ENCODE peak calls at places on chromosomes 1 and 21, in six cellular contexts. One of them, this sample, is unnamed.

GRCh38 chr1:62625415-62625814 is 28.1 kb downstream of the ANGPTL3 start:
- DNase-seq in AG10803: no peak
- DNase-seq in cardiac muscle cell: no peak
- DNase-seq in breast epithelium: no peak
- DNase-seq in GM12864: peak; percentile 15
- DNase-seq in fibroblast of the aortic adventitia: no peak
- DNase-seq in this sample: peak; percentile 20

GRCh38 chr1:62230724-62231123 is 36.1 kb downstream of the L1TD1 start:
- DNase-seq in cardiac muscle cell: no peak
- DNase-seq in breast epithelium: no peak
- DNase-seq in GM12864: no peak
- DNase-seq in fibroblast of the aortic adventitia: peak; percentile 4
- DNase-seq in AG10803: peak; percentile 74
- DNase-seq in this sample: no peak

GRCh38 chr1:201885531-201886075 is 3.1 kb upstream of the SHISA4 start:
- DNase-seq in breast epithelium: no peak
- DNase-seq in cardiac muscle cell: no peak
- DNase-seq in AG10803: peak; percentile 46
- DNase-seq in GM12864: no peak
- DNase-seq in fibroblast of the aortic adventitia: peak; percentile 90
- DNase-seq in this sample: peak; percentile 19

GRCh38 chr1:194693244-194693643 is 1506.8 kb upstream of the B3GALT2 start:
- DNase-seq in GM12864: no peak
- DNase-seq in breast epithelium: no peak
- DNase-seq in cardiac muscle cell: no peak
- DNase-seq in AG10803: no peak
- DNase-seq in fibroblast of the aortic adventitia: no peak
- DNase-seq in this sample: no peak

GRCh38 chr1:31815752-31816484 is at the start of gene SPOCD1:
- DNase-seq in breast epithelium: no peak
- DNase-seq in fibroblast of the aortic adventitia: peak; percentile 76
- DNase-seq in GM12864: peak; percentile 58
- DNase-seq in AG10803: peak; percentile 79
- DNase-seq in cardiac muscle cell: peak; percentile 81
- DNase-seq in this sample: peak; percentile 79

GRCh38 chr1:218521414-218522169 is 176.5 kb downstream of the TGFB2 start:
- DNase-seq in fibroblast of the aortic adventitia: peak; percentile 53
- DNase-seq in AG10803: peak; percentile 60
- DNase-seq in cardiac muscle cell: no peak
- DNase-seq in breast epithelium: no peak
- DNase-seq in GM12864: peak; percentile 4
- DNase-seq in this sample: peak; percentile 39

GRCh38 chr1:97247196-97247595 is 525.6 kb downstream of the PTBP2 start:
- DNase-seq in AG10803: peak; percentile 67
- DNase-seq in breast epithelium: no peak
- DNase-seq in GM12864: no peak
- DNase-seq in fibroblast of the aortic adventitia: peak; percentile 86
- DNase-seq in cardiac muscle cell: no peak
- DNase-seq in this sample: no peak

GRCh38 chr1:190373705-190374336 is 103.8 kb downstream of the BRINP3 start:
- DNase-seq in fibroblast of the aortic adventitia: peak; percentile 40
- DNase-seq in cardiac muscle cell: peak; percentile 53
- DNase-seq in breast epithelium: no peak
- DNase-seq in AG10803: no peak
- DNase-seq in GM12864: peak; percentile 4
- DNase-seq in this sample: peak; percentile 4

GRCh38 chr1:40649592-40649930 is 15.9 kb downstream of the RIMS3 start:
- DNase-seq in cardiac muscle cell: no peak
- DNase-seq in breast epithelium: no peak
- DNase-seq in GM12864: no peak
- DNase-seq in AG10803: no peak
- DNase-seq in fibroblast of the aortic adventitia: no peak
- DNase-seq in this sample: no peak

GRCh38 chr1:88371396-88371795 is 312.7 kb upstream of the PKN2 start:
- DNase-seq in GM12864: no peak
- DNase-seq in fibroblast of the aortic adventitia: no peak
- DNase-seq in AG10803: no peak
- DNase-seq in breast epithelium: no peak
- DNase-seq in cardiac muscle cell: no peak
- DNase-seq in this sample: no peak

GRCh38 chr1:59484090-59484489 is 187.2 kb downstream of the FGGY start:
- DNase-seq in cardiac muscle cell: no peak
- DNase-seq in fibroblast of the aortic adventitia: peak; percentile 94
- DNase-seq in AG10803: peak; percentile 91
- DNase-seq in breast epithelium: no peak
- DNase-seq in GM12864: no peak
- DNase-seq in this sample: no peak

GRCh38 chr1:3551290-3551678 is 60.0 kb downstream of the MEGF6 start:
- DNase-seq in GM12864: no peak
- DNase-seq in AG10803: no peak
- DNase-seq in breast epithelium: no peak
- DNase-seq in cardiac muscle cell: no peak
- DNase-seq in fibroblast of the aortic adventitia: no peak
- DNase-seq in this sample: no peak

GRCh38 chr1:111481387-111482221 is 7.8 kb downstream of the C1orf162 start:
- DNase-seq in fibroblast of the aortic adventitia: peak; percentile 69
- DNase-seq in AG10803: peak; percentile 66
- DNase-seq in GM12864: no peak
- DNase-seq in cardiac muscle cell: peak; percentile 88
- DNase-seq in breast epithelium: no peak
- DNase-seq in this sample: peak; percentile 63

GRCh38 chr1:17243274-17243673 is 5.6 kb upstream of the PADI3 start:
- DNase-seq in cardiac muscle cell: no peak
- DNase-seq in AG10803: peak; percentile 20
- DNase-seq in breast epithelium: no peak
- DNase-seq in fibroblast of the aortic adventitia: no peak
- DNase-seq in GM12864: no peak
- DNase-seq in this sample: no peak
- TF ChIP-seq CTCF in cardiac muscle cell: no peak
- TF ChIP-seq CTCF in AG10803: no peak
- TF ChIP-seq CTCF in breast epithelium: no peak
- TF ChIP-seq CTCF in fibroblast of the aortic adventitia: no peak
- TF ChIP-seq CTCF in GM12864: no peak
- TF ChIP-seq CTCF in this sample: no peak

GRCh38 chr1:152960452-152961044 is 9.9 kb upstream of the SPRR4 start:
- DNase-seq in cardiac muscle cell: no peak
- DNase-seq in GM12864: peak; percentile 8
- DNase-seq in fibroblast of the aortic adventitia: no peak
- DNase-seq in AG10803: no peak
- DNase-seq in breast epithelium: no peak
- DNase-seq in this sample: no peak
- TF ChIP-seq CTCF in cardiac muscle cell: no peak
- TF ChIP-seq CTCF in GM12864: peak; percentile 64
- TF ChIP-seq CTCF in fibroblast of the aortic adventitia: no peak
- TF ChIP-seq CTCF in AG10803: no peak
- TF ChIP-seq CTCF in breast epithelium: no peak
- TF ChIP-seq CTCF in this sample: peak; percentile 40

GRCh38 chr1:155062151-155062686 is 1.3 kb upstream of the EFNA4 start:
- DNase-seq in cardiac muscle cell: peak; percentile 69
- DNase-seq in AG10803: no peak
- DNase-seq in fibroblast of the aortic adventitia: no peak
- DNase-seq in breast epithelium: no peak
- DNase-seq in GM12864: no peak
- DNase-seq in this sample: no peak
- TF ChIP-seq CTCF in cardiac muscle cell: no peak
- TF ChIP-seq CTCF in AG10803: no peak
- TF ChIP-seq CTCF in fibroblast of the aortic adventitia: peak; percentile 11
- TF ChIP-seq CTCF in breast epithelium: no peak
- TF ChIP-seq CTCF in GM12864: peak; percentile 36
- TF ChIP-seq CTCF in this sample: no peak

DNA sequence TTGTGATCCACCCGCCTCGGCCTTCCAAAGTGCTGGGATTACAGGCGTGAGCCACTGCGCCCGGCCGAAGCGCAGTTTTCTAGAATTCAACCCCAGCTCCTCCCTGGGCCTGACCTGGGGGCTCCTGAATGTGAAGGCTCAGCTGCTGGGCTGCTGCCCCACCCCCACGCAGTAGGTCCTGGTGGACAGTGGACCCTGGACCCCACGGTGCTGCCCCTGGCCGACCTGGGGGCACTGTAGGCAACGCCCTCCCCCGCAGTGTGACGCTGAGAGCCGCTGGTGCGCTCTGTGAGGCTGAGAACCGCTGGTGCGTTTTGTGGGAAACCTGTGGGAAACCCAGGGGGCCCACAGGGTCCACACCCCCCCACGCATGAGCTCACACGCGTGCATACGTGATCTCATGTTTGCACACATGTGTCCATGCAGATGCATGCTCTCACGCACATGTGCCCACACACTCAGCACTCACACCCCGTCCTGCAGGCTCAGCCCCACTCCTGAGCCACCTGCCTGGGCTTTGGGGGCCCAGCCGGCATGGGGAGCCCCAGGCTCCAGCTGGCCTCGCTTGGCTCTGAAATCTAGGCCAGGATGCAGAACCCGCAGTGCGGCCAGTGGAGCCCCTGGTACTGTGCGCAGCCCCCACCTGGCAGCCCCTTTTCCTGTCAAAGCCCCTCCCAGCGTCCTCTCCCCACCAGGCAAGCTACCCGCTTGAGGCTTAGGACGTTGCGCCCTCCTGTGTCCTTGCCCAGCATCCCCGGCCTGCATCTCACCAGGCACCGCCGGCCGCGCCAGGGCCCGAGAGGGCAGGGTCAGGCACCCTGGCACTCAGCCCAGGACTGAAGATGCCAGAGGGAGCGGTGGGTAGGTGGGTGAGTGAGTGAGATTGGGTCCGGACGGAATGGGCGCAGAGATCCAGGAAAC is 67.7 kb downstream of the COL18A1 start:
- DNase-seq in breast epithelium: no peak
- DNase-seq in cardiac muscle cell: no peak
- DNase-seq in GM12864: no peak
- DNase-seq in AG10803: no peak
- DNase-seq in fibroblast of the aortic adventitia: no peak
- DNase-seq in this sample: no peak
- TF ChIP-seq CTCF in breast epithelium: no peak
- TF ChIP-seq CTCF in cardiac muscle cell: no peak
- TF ChIP-seq CTCF in GM12864: no peak
- TF ChIP-seq CTCF in AG10803: no peak
- TF ChIP-seq CTCF in fibroblast of the aortic adventitia: no peak
- TF ChIP-seq CTCF in this sample: no peak

GRCh38 chr1:225441314-225442119 is 13.7 kb upstream of the LBR start:
- DNase-seq in GM12864: no peak
- DNase-seq in fibroblast of the aortic adventitia: no peak
- DNase-seq in cardiac muscle cell: no peak
- DNase-seq in AG10803: no peak
- DNase-seq in breast epithelium: no peak
- DNase-seq in this sample: no peak
- TF ChIP-seq CTCF in GM12864: peak; percentile 43
- TF ChIP-seq CTCF in fibroblast of the aortic adventitia: peak; percentile 27
- TF ChIP-seq CTCF in cardiac muscle cell: peak; percentile 30
- TF ChIP-seq CTCF in AG10803: peak; percentile 16
- TF ChIP-seq CTCF in breast epithelium: no peak
- TF ChIP-seq CTCF in this sample: peak; percentile 50

DNA sequence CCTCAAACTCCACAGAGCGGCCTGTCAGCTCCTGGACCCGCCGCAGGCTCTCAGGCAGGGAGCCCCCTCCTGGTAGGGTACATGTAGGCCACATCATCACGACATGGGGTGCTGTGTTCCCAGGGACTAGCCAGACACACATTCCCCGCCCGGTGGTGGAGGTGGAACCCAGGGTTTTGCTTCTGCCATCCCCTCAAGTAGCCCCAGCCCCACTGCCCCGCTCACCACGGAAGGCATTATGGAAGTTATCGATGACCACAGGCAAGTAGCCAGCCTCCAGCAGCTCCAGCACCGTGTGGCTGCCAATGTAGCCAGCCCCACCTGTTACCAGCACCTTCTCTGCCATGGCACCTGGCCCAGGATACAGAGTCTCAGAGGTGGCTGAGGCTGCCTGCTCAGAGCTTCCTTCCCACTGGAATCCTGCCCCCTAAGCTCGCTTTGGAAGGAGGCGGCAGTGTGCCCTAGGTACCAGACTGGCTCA is 1.9 kb downstream of the GALE start:
- DNase-seq in cardiac muscle cell: no peak
- DNase-seq in AG10803: no peak
- DNase-seq in GM12864: no peak
- DNase-seq in breast epithelium: no peak
- DNase-seq in fibroblast of the aortic adventitia: no peak
- DNase-seq in this sample: peak; percentile 28
- TF ChIP-seq CTCF in cardiac muscle cell: peak; percentile 8
- TF ChIP-seq CTCF in AG10803: no peak
- TF ChIP-seq CTCF in GM12864: peak; percentile 23
- TF ChIP-seq CTCF in breast epithelium: no peak
- TF ChIP-seq CTCF in fibroblast of the aortic adventitia: no peak
- TF ChIP-seq CTCF in this sample: peak; percentile 19

DNA sequence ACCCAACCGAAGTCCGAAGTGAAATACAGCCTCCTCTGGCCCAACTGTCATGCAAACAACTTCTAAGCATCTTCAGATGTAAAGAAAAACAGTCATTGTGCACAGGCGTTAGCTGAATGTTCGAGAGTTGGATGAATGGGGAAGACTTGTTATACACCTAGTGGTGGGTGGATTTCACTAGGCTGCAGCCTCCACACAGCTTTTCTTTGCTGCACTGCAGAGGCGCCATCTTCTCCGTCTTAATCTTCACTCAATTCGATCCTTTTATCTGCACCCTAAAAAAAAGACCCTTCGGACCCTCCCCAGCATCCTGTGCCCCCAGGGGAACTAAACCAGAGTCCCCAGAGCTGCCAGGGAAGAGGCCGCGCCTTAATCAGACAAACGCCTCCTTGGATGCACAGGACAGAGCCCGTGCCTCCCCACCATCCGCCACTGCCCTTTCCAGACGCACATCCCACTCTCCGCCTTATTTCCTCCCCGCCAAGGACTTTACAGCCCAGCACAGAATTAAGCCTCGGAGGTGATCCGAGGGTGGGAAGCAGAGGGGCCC is 1.4 kb downstream of the APP start:
- DNase-seq in fibroblast of the aortic adventitia: peak; percentile 75
- DNase-seq in AG10803: peak; percentile 72
- DNase-seq in cardiac muscle cell: peak; percentile 69
- DNase-seq in GM12864: no peak
- DNase-seq in breast epithelium: peak; percentile 55
- DNase-seq in this sample: peak; percentile 79
- TF ChIP-seq CTCF in fibroblast of the aortic adventitia: peak; percentile 64
- TF ChIP-seq CTCF in AG10803: peak; percentile 62
- TF ChIP-seq CTCF in cardiac muscle cell: peak; percentile 50
- TF ChIP-seq CTCF in GM12864: no peak
- TF ChIP-seq CTCF in breast epithelium: peak; percentile 41
- TF ChIP-seq CTCF in this sample: no peak

DNA sequence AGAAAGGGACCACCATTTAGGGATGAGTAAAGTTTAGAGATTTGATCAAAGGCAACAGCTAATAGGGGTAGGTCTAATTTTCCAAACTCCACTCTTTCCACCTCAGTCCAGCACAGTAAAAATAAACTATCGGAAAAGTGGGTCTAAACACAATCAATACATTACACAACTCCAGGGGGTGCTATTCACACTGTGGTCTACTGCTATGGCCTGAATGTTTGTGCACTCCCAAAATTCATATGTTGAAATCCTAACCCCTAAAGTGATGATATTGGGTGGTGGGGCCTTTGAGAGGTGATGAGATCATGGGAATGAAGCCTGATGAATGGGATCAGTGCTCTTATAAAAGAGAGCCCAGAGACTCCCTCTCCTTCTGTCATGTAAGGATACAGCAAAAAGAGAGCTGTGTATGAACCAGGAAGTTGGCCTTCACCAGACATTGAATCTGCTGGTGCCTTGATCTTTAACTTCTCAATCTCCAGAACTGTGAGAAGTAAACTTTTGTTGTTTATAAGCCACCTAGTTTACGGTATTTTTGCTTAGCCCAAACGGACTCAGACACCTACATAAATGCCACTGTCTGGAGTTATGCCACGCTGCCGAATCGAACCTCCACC is 193.9 kb downstream of the OMA1 start:
- DNase-seq in cardiac muscle cell: no peak
- DNase-seq in GM12864: no peak
- DNase-seq in fibroblast of the aortic adventitia: no peak
- DNase-seq in AG10803: no peak
- DNase-seq in breast epithelium: no peak
- DNase-seq in this sample: no peak
- TF ChIP-seq CTCF in cardiac muscle cell: no peak
- TF ChIP-seq CTCF in GM12864: no peak
- TF ChIP-seq CTCF in fibroblast of the aortic adventitia: no peak
- TF ChIP-seq CTCF in AG10803: no peak
- TF ChIP-seq CTCF in breast epithelium: no peak
- TF ChIP-seq CTCF in this sample: no peak